ENCODE peak calls at places on chromosomes 3 and 15, in four cellular contexts. G is ovary, Y is NCI-H1930, W is HuH-7.5. I is an unnamed sample.

GRCh38 chr15:58771621-58772235 is 626 bp downstream of the MINDY2 start:
- DNase-seq in G (peak), Y (no peak), W (peak), I (peak)

GRCh38 chr3:159787794-159788205 is 200.8 kb upstream of the IL12A start:
- DNase-seq in G (no peak), Y (no peak), W (no peak), I (no peak)

GRCh38 chr15:69084404-69085030 is 70.0 kb downstream of the NOX5 start:
- DNase-seq in G (no peak), Y (no peak), W (no peak), I (no peak)

GRCh38 chr3:155553800-155554199 is 191.1 kb downstream of the PLCH1 start:
- DNase-seq in G (no peak), Y (no peak), W (no peak), I (no peak)

GRCh38 chr3:54891540-54891897 is 36.3 kb downstream of the LRTM1 start:
- DNase-seq in G (peak), Y (no peak), W (peak), I (peak)

GRCh38 chr3:77815467-77815866 is 775.6 kb downstream of the ROBO2 start:
- DNase-seq in G (no peak), Y (no peak), W (no peak), I (peak)

GRCh38 chr15:87609474-87609873 is 647.1 kb downstream of the NTRK3 start:
- DNase-seq in G (no peak), Y (no peak), W (no peak), I (no peak)

GRCh38 chr3:9098716-9099675 is 135.7 kb upstream of the RAD18 start:
- DNase-seq in G (peak), Y (peak), W (no peak), I (peak)

GRCh38 chr15:38069001-38069400 is 134.6 kb downstream of the TMCO5A start:
- DNase-seq in G (no peak), Y (no peak), W (peak), I (no peak)

GRCh38 chr3:11523793-11524160 is 119.9 kb downstream of the VGLL4 start:
- DNase-seq in G (peak), Y (no peak), W (no peak), I (no peak)

GRCh38 chr3:184332370-184333090 is 4.9 kb upstream of the FAM131A start:
- DNase-seq in G (no peak), Y (no peak), W (no peak), I (no peak)

GRCh38 chr15:78041946-78042345 is 35.6 kb downstream of the TBC1D2B start:
- DNase-seq in G (no peak), Y (no peak), W (no peak), I (no peak)

GRCh38 chr15:101136381-101137268 is 115.2 kb downstream of the CHSY1 start:
- DNase-seq in G (no peak), Y (no peak), W (no peak), I (no peak)

GRCh38 chr15:63860161-63860954 is 26.6 kb upstream of the HERC1 start:
- DNase-seq in G (no peak), Y (no peak), W (no peak), I (no peak)